ENCODE peak calls at places on chromosomes 7 and 10, in ten cellular contexts. G is stimulated activated CD8-positive, alpha-beta memory T cell treated with anti-CD3 and anti-CD28 coated beads, Interleukin-7, amount 100 ng/mL, for 4 hours; S is activated T-helper 1 cell treated with Interleukin-2 at 50 U/mL for 16 hours; Y is Daoy; B is AG04450; V is stimulated activated CD4-positive, alpha-beta T cell treated with anti-CD3 and anti-CD28 coated beads, Interleukin-15, amount 100 ng/mL, for 24 hours; F is activated CD4-positive, CD25-positive, alpha-beta regulatory T cell; X is GM10248; R is posterior vena cava; W is CD8-positive, alpha-beta memory T cell. H is an unnamed sample.

GRCh38 chr10:88385601-88386203 is 197.4 kb downstream of the RNLS start:
- DNase-seq in G (peak), S (peak), Y (peak), B (no peak), V (peak), F (peak), X (peak), R (no peak), W (peak), H (peak)

GRCh38 chr7:11228515-11228914 is 254.8 kb downstream of the PHF14 start:
- DNase-seq in G (no peak), S (no peak), Y (peak), B (no peak), V (no peak), F (no peak), X (no peak), R (peak), W (no peak), H (peak)

GRCh38 chr7:101243786-101244384 is 996 bp downstream of the FIS1 start:
- DNase-seq in G (no peak), S (no peak), Y (no peak), B (no peak), V (no peak), F (no peak), X (peak), R (no peak), W (no peak), H (no peak)

GRCh38 chr10:1183033-1183396 is 126.8 kb downstream of the WDR37 start:
- DNase-seq in G (no peak), S (no peak), Y (no peak), B (no peak), V (no peak), F (no peak), X (no peak), R (peak), W (no peak), H (no peak)

GRCh38 chr10:122852261-122852660 is 6.6 kb upstream of the CUZD1 start:
- DNase-seq in G (no peak), S (no peak), Y (peak), B (no peak), V (no peak), F (no peak), X (no peak), R (no peak), W (no peak), H (peak)

GRCh38 chr7:408651-409343 is 110.8 kb downstream of the PDGFA start:
- DNase-seq in G (no peak), S (no peak), Y (no peak), B (no peak), V (no peak), F (no peak), X (no peak), R (no peak), W (no peak), H (no peak)

GRCh38 chr10:130809181-130809580 is 502.3 kb downstream of the TCERG1L start:
- DNase-seq in G (no peak), S (no peak), Y (no peak), B (no peak), V (no peak), F (no peak), X (no peak), R (peak), W (no peak), H (no peak)

GRCh38 chr10:132212816-132213215 is 26.1 kb downstream of the DPYSL4 start:
- DNase-seq in G (no peak), S (no peak), Y (no peak), B (no peak), V (no peak), F (no peak), X (no peak), R (no peak), W (no peak), H (no peak)

GRCh38 chr7:37248396-37248836 is 200.2 kb downstream of the ELMO1 start:
- DNase-seq in G (no peak), S (no peak), Y (no peak), B (no peak), V (no peak), F (no peak), X (no peak), R (no peak), W (no peak), H (no peak)

GRCh38 chr7:148334959-148335577 is 255.5 kb upstream of the C7orf33 start:
- DNase-seq in G (no peak), S (no peak), Y (peak), B (no peak), V (no peak), F (no peak), X (no peak), R (no peak), W (no peak), H (peak)

GRCh38 chr10:119686465-119687191 is 35.4 kb downstream of the BAG3 start:
- DNase-seq in G (peak), S (peak), Y (peak), B (peak), V (peak), F (peak), X (peak), R (peak), W (peak), H (peak)

GRCh38 chr7:68444956-68445355 is 1153.3 kb upstream of the AUTS2 start:
- DNase-seq in G (no peak), S (no peak), Y (no peak), B (no peak), V (no peak), F (no peak), X (no peak), R (no peak), W (no peak), H (no peak)

GRCh38 chr10:99993994-99994689 is 15.6 kb downstream of the DNMBP start:
- DNase-seq in G (peak), S (peak), Y (peak), B (no peak), V (peak), F (peak), X (peak), R (peak), W (peak), H (peak)

GRCh38 chr10:79053081-79053434 is 15.7 kb upstream of the ZMIZ1 start:
- DNase-seq in G (no peak), S (no peak), Y (no peak), B (no peak), V (no peak), F (no peak), X (no peak), R (no peak), W (no peak), H (no peak)

GRCh38 chr7:157652161-157652953 is 315.6 kb downstream of the DNAJB6 start:
- DNase-seq in G (no peak), S (no peak), Y (no peak), B (no peak), V (no peak), F (no peak), X (no peak), R (peak), W (no peak), H (no peak)

GRCh38 chr10:79274279-79275104 is 72.8 kb upstream of the PPIF start:
- DNase-seq in G (no peak), S (no peak), Y (no peak), B (no peak), V (no peak), F (no peak), X (no peak), R (peak), W (no peak), H (no peak)

GRCh38 chr7:99409192-99409572 is 413 bp downstream of the BUD31 start:
- DNase-seq in G (no peak), S (no peak), Y (no peak), B (no peak), V (no peak), F (no peak), X (no peak), R (no peak), W (no peak), H (no peak)

GRCh38 chr7:69189406-69189805 is 408.9 kb upstream of the AUTS2 start:
- DNase-seq in G (no peak), S (no peak), Y (no peak), B (no peak), V (no peak), F (no peak), X (no peak), R (no peak), W (no peak), H (no peak)

GRCh38 chr10:95809370-95810197 is 53.6 kb downstream of the ENTPD1 start:
- DNase-seq in G (no peak), S (no peak), Y (no peak), B (no peak), V (no peak), F (no peak), X (no peak), R (no peak), W (no peak), H (no peak)

GRCh38 chr10:117004627-117005453 is at the start of gene SHTN1:
- DNase-seq in G (no peak), S (no peak), Y (peak), B (no peak), V (peak), F (no peak), X (peak), R (peak), W (peak), H (peak)

GRCh38 chr10:119301397-119301796 is 94.0 kb downstream of the GRK5 start:
- DNase-seq in G (peak), S (peak), Y (no peak), B (no peak), V (peak), F (peak), X (no peak), R (no peak), W (peak), H (peak)

GRCh38 chr10:98028168-98028770 is 2.2 kb downstream of the CRTAC1 start:
- DNase-seq in G (peak), S (peak), Y (peak), B (no peak), V (peak), F (peak), X (peak), R (no peak), W (peak), H (peak)

GRCh38 chr10:52447931-52448353 is 133.9 kb downstream of the DKK1 start:
- DNase-seq in G (no peak), S (no peak), Y (no peak), B (no peak), V (no peak), F (no peak), X (no peak), R (no peak), W (no peak), H (peak)

GRCh38 chr7:121167971-121168370 is 160.8 kb upstream of the WNT16 start:
- DNase-seq in G (no peak), S (no peak), Y (peak), B (no peak), V (no peak), F (no peak), X (no peak), R (no peak), W (no peak), H (peak)